ENCODE peak calls at places on chromosome 13, in eight cellular contexts. Q is GM12892, G is adrenal gland, D is spleen, P is right lobe of liver, B is stomach, N is heart left ventricle, I is A549. E is an unnamed sample.

GRCh38 chr13:93169980-93170379 is 56.6 kb upstream of the GPC6 start:
- DNase-seq in G (peak), P (no peak), Q (no peak), N (no peak), B (no peak), I (peak), D (no peak), E (no peak)

GRCh38 chr13:20411638-20412342 is 113.9 kb downstream of the CRYL1 start:
- DNase-seq in B (no peak), Q (no peak), I (no peak), D (no peak), P (no peak), N (no peak), G (no peak), E (no peak)

GRCh38 chr13:98751397-98752110 is 918 bp downstream of the SLC15A1 start:
- DNase-seq in P (peak), Q (no peak), I (peak), N (no peak), B (no peak), G (no peak), D (no peak), E (no peak)

GRCh38 chr13:98941118-98941517 is 36.7 kb downstream of the DOCK9 start:
- DNase-seq in D (no peak), N (no peak), B (no peak), I (no peak), P (no peak), Q (no peak), G (no peak), E (no peak)

GRCh38 chr13:84273163-84273562 is 390.9 kb upstream of the SLITRK1 start:
- DNase-seq in G (no peak), Q (no peak), N (no peak), B (no peak), D (no peak), I (no peak), P (no peak), E (no peak)

GRCh38 chr13:48626077-48626449 is 27.7 kb upstream of the CYSLTR2 start:
- DNase-seq in Q (no peak), N (no peak), I (no peak), G (peak), D (no peak), P (no peak), B (no peak), E (peak)

GRCh38 chr13:47334173-47334572 is 437.3 kb upstream of the HTR2A start:
- DNase-seq in Q (no peak), I (no peak), B (no peak), G (no peak), D (no peak), N (no peak), P (no peak), E (no peak)

GRCh38 chr13:29845440-29846056 is 4.9 kb downstream of the UBL3 start:
- DNase-seq in B (no peak), G (no peak), N (no peak), I (peak), Q (no peak), D (no peak), P (no peak), E (no peak)

GRCh38 chr13:21949818-21950429 is 279.1 kb downstream of the FGF9 start:
- DNase-seq in N (no peak), P (no peak), I (no peak), G (no peak), B (no peak), D (no peak), Q (no peak), E (no peak)

GRCh38 chr13:98839826-98840769 is 87.6 kb upstream of the SLC15A1 start:
- DNase-seq in Q (peak), I (peak), N (peak), D (no peak), G (peak), P (peak), B (peak), E (peak)

GRCh38 chr13:26213982-26214381 is 8.1 kb downstream of the RNF6 start:
- DNase-seq in B (no peak), I (no peak), G (no peak), P (no peak), N (no peak), Q (no peak), D (no peak), E (no peak)
- TF ChIP-seq POLR2A in B (no peak), I (no peak), G (no peak), P (no peak), N (no peak), Q (peak), D (no peak), E (peak)

DNA sequence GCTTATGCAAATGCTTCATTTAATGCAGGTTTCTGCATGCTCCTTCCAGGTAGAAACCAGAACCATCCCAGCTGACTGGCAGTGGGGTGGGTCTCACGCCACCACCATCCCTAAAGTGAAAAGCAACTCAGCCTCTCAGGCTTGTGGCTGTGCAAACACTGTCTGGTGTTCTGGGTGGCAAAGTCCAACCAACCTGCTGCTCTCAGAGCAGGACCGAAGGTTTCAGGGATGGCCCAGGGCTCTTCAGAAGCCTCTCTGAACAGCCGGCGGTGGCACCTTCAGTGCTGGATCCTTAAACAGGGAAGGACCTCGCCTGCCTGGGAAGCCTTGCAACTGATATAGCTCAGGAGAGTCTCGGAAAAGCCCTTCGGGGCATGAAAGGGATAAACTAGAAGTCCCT is 100.8 kb downstream of the COL4A1 start:
- DNase-seq in P (no peak), I (no peak), N (no peak), D (no peak), G (no peak), Q (no peak), B (no peak), E (no peak)
- TF ChIP-seq POLR2A in P (no peak), I (no peak), N (no peak), D (no peak), G (no peak), Q (no peak), B (no peak), E (no peak)

GRCh38 chr13:78655906-78656305 is 3.0 kb downstream of the OBI1 start:
- DNase-seq in D (no peak), N (no peak), B (no peak), G (no peak), P (no peak), Q (no peak), I (no peak), E (no peak)

GRCh38 chr13:78660130-78660857 is 1.3 kb upstream of the OBI1 start:
- DNase-seq in I (peak), Q (no peak), P (no peak), D (peak), N (no peak), G (peak), B (no peak), E (no peak)

GRCh38 chr13:78659450-78660110 is 625 bp upstream of the OBI1 start:
- DNase-seq in N (no peak), Q (no peak), I (no peak), B (no peak), P (no peak), D (no peak), G (no peak), E (peak)

GRCh38 chr13:78657699-78658629 is 991 bp downstream of the OBI1 start:
- DNase-seq in G (no peak), Q (no peak), B (no peak), D (no peak), P (no peak), N (no peak), I (no peak), E (peak)

DNA sequence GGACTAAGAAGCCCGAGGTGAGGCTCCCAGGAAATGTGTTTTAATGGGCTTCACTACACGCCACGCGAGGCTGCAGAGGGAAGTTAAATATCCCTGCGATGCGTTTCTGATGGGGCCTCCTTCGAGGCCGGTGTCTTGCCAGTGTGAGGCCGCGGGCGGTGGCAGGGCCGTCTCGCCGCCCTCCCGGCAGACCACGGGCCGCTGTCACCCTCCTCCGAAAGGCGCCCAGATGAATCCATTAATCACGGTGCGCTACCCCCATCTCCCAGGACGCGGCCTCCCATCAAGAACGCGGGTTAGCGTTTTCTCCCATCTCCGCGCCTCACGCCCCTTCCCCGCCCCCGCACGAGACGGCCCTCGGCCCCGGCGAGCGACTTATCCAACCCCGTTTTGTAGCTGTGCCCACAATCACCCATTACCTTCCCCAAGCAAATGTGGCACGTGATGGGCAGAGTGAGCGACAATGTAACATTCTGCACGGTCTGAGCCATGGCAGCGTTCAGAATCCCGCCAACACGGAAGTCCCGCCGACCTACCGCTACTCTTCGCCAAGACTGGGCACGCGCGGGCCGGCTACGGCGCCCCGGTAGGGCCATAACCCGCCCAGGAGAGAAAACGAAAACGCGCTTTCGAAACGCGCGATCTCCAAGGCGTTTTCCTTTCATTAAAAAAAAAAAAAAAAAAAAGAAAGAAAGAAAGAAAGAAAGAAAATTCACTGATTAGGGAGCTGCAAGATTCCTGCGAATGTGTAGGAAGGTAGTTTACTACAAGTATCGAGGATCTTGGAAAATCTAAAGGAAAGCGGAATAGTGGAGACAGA is at the start of gene OBI1:
- DNase-seq in B (peak), Q (peak), P (peak), D (peak), N (peak), I (peak), G (peak), E (peak)
- TF ChIP-seq POLR2A in B (no peak), Q (peak), P (peak), D (no peak), N (no peak), I (peak), G (peak), E (peak)

DNA sequence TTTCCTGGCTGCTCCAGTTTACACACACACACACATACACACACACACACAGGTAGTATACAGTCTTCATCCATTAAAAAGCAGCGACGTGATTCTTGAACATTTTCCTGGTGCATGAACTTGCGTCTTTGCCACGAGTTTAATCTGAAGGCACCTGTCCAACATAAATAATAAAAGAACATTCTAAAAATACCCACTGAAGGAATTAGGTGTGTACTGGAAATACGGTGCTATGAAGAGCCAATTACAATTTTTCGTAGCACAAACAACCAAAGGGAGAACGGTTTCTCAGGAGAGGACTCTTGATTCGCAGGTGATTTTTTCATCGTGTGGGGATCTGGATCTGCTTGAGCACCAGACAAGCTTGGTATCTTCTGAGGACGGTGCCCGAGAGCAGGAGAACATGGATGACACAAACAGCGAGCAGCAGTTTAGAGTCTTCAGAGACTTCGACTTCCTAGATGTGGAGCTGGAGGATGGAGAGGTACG is 61.2 kb downstream of the ZAR1L start:
- DNase-seq in Q (no peak), I (no peak), P (no peak), G (no peak), B (peak), D (no peak), N (no peak), E (no peak)
- TF ChIP-seq POLR2A in Q (no peak), I (no peak), P (peak), G (no peak), B (no peak), D (no peak), N (no peak), E (no peak)

E was measured in erythroblast.